ENCODE peak calls at places on chromosomes 11 and 22, in ten cellular contexts. One of them, this sample, is unnamed.

GRCh38 chr11:126403039-126403438 is 47.6 kb downstream of the ST3GAL4 start:
- DNase-seq in nephron progenitor cell: no peak
- DNase-seq in WERI-Rb-1: no peak
- DNase-seq in AG09309: no peak
- DNase-seq in choroid plexus epithelial cell: no peak
- DNase-seq in lower lobe of right lung: no peak
- DNase-seq in left ventricle myocardium inferior: no peak
- DNase-seq in fibroblast of mammary gland: no peak
- DNase-seq in activated B cell treated with CpG ODN at 0.5 μM for 24 hours: no peak
- DNase-seq in breast epithelium: no peak
- DNase-seq in this sample: no peak

GRCh38 chr11:13242564-13242963 is 35.0 kb upstream of the BMAL1 start:
- DNase-seq in nephron progenitor cell: no peak
- DNase-seq in WERI-Rb-1: no peak
- DNase-seq in AG09309: no peak
- DNase-seq in choroid plexus epithelial cell: no peak
- DNase-seq in lower lobe of right lung: no peak
- DNase-seq in left ventricle myocardium inferior: no peak
- DNase-seq in fibroblast of mammary gland: peak
- DNase-seq in activated B cell treated with CpG ODN at 0.5 μM for 24 hours: no peak
- DNase-seq in breast epithelium: no peak
- DNase-seq in this sample: no peak

GRCh38 chr11:12581923-12582322 is 92.3 kb upstream of the TEAD1 start:
- DNase-seq in nephron progenitor cell: no peak
- DNase-seq in WERI-Rb-1: peak
- DNase-seq in AG09309: peak
- DNase-seq in choroid plexus epithelial cell: peak
- DNase-seq in lower lobe of right lung: peak
- DNase-seq in left ventricle myocardium inferior: no peak
- DNase-seq in fibroblast of mammary gland: peak
- DNase-seq in activated B cell treated with CpG ODN at 0.5 μM for 24 hours: no peak
- DNase-seq in breast epithelium: no peak
- DNase-seq in this sample: no peak

GRCh38 chr11:44746894-44747293 is 20.1 kb downstream of the TSPAN18 start:
- DNase-seq in nephron progenitor cell: no peak
- DNase-seq in WERI-Rb-1: no peak
- DNase-seq in AG09309: no peak
- DNase-seq in choroid plexus epithelial cell: no peak
- DNase-seq in lower lobe of right lung: no peak
- DNase-seq in left ventricle myocardium inferior: peak
- DNase-seq in fibroblast of mammary gland: no peak
- DNase-seq in activated B cell treated with CpG ODN at 0.5 μM for 24 hours: no peak
- DNase-seq in breast epithelium: no peak
- DNase-seq in this sample: no peak

GRCh38 chr11:102810943-102811528 is 13.1 kb upstream of the MMP1 start:
- DNase-seq in nephron progenitor cell: no peak
- DNase-seq in WERI-Rb-1: no peak
- DNase-seq in AG09309: no peak
- DNase-seq in choroid plexus epithelial cell: peak
- DNase-seq in lower lobe of right lung: no peak
- DNase-seq in left ventricle myocardium inferior: no peak
- DNase-seq in fibroblast of mammary gland: peak
- DNase-seq in activated B cell treated with CpG ODN at 0.5 μM for 24 hours: no peak
- DNase-seq in breast epithelium: no peak
- DNase-seq in this sample: no peak

GRCh38 chr11:69234740-69235710 is 58.9 kb upstream of the MYEOV start:
- DNase-seq in nephron progenitor cell: no peak
- DNase-seq in WERI-Rb-1: no peak
- DNase-seq in AG09309: no peak
- DNase-seq in choroid plexus epithelial cell: no peak
- DNase-seq in lower lobe of right lung: no peak
- DNase-seq in left ventricle myocardium inferior: no peak
- DNase-seq in fibroblast of mammary gland: no peak
- DNase-seq in activated B cell treated with CpG ODN at 0.5 μM for 24 hours: no peak
- DNase-seq in breast epithelium: peak
- DNase-seq in this sample: no peak

GRCh38 chr22:37633693-37634504 is 5.6 kb upstream of the SH3BP1 start:
- DNase-seq in nephron progenitor cell: peak
- DNase-seq in WERI-Rb-1: peak
- DNase-seq in AG09309: peak
- DNase-seq in choroid plexus epithelial cell: peak
- DNase-seq in lower lobe of right lung: peak
- DNase-seq in left ventricle myocardium inferior: peak
- DNase-seq in fibroblast of mammary gland: peak
- DNase-seq in activated B cell treated with CpG ODN at 0.5 μM for 24 hours: peak
- DNase-seq in breast epithelium: no peak
- DNase-seq in this sample: no peak

GRCh38 chr11:103491777-103492176 is 382.6 kb downstream of the DYNC2H1 start:
- DNase-seq in nephron progenitor cell: no peak
- DNase-seq in WERI-Rb-1: no peak
- DNase-seq in AG09309: no peak
- DNase-seq in choroid plexus epithelial cell: no peak
- DNase-seq in lower lobe of right lung: no peak
- DNase-seq in left ventricle myocardium inferior: no peak
- DNase-seq in fibroblast of mammary gland: no peak
- DNase-seq in activated B cell treated with CpG ODN at 0.5 μM for 24 hours: no peak
- DNase-seq in breast epithelium: no peak
- DNase-seq in this sample: no peak

GRCh38 chr11:44634401-44635281 is 69.2 kb downstream of the CD82 start:
- DNase-seq in nephron progenitor cell: peak
- DNase-seq in WERI-Rb-1: peak
- DNase-seq in AG09309: no peak
- DNase-seq in choroid plexus epithelial cell: peak
- DNase-seq in lower lobe of right lung: no peak
- DNase-seq in left ventricle myocardium inferior: peak
- DNase-seq in fibroblast of mammary gland: peak
- DNase-seq in activated B cell treated with CpG ODN at 0.5 μM for 24 hours: no peak
- DNase-seq in breast epithelium: no peak
- DNase-seq in this sample: peak

GRCh38 chr11:2885017-2885675 is 429 bp downstream of the CDKN1C start:
- DNase-seq in nephron progenitor cell: peak
- DNase-seq in WERI-Rb-1: peak
- DNase-seq in AG09309: no peak
- DNase-seq in choroid plexus epithelial cell: peak
- DNase-seq in lower lobe of right lung: peak
- DNase-seq in left ventricle myocardium inferior: peak
- DNase-seq in fibroblast of mammary gland: peak
- DNase-seq in activated B cell treated with CpG ODN at 0.5 μM for 24 hours: peak
- DNase-seq in breast epithelium: no peak
- DNase-seq in this sample: no peak

GRCh38 chr22:49497266-49497665 is 330.4 kb downstream of the BRD1 start:
- DNase-seq in nephron progenitor cell: no peak
- DNase-seq in WERI-Rb-1: no peak
- DNase-seq in AG09309: no peak
- DNase-seq in choroid plexus epithelial cell: no peak
- DNase-seq in lower lobe of right lung: no peak
- DNase-seq in left ventricle myocardium inferior: no peak
- DNase-seq in fibroblast of mammary gland: no peak
- DNase-seq in activated B cell treated with CpG ODN at 0.5 μM for 24 hours: no peak
- DNase-seq in breast epithelium: no peak
- DNase-seq in this sample: no peak

GRCh38 chr11:35165416-35166368 is 26.7 kb downstream of the CD44 start:
- DNase-seq in nephron progenitor cell: no peak
- DNase-seq in WERI-Rb-1: peak
- DNase-seq in AG09309: peak
- DNase-seq in choroid plexus epithelial cell: peak
- DNase-seq in lower lobe of right lung: no peak
- DNase-seq in left ventricle myocardium inferior: no peak
- DNase-seq in fibroblast of mammary gland: peak
- DNase-seq in activated B cell treated with CpG ODN at 0.5 μM for 24 hours: peak
- DNase-seq in breast epithelium: no peak
- DNase-seq in this sample: no peak

GRCh38 chr11:12248330-12248729 is 129.0 kb upstream of the PARVA start:
- DNase-seq in nephron progenitor cell: no peak
- DNase-seq in WERI-Rb-1: no peak
- DNase-seq in AG09309: no peak
- DNase-seq in choroid plexus epithelial cell: peak
- DNase-seq in lower lobe of right lung: peak
- DNase-seq in left ventricle myocardium inferior: peak
- DNase-seq in fibroblast of mammary gland: no peak
- DNase-seq in activated B cell treated with CpG ODN at 0.5 μM for 24 hours: no peak
- DNase-seq in breast epithelium: peak
- DNase-seq in this sample: no peak

GRCh38 chr11:75011872-75012271 is 23.1 kb downstream of the NEU3 start:
- DNase-seq in nephron progenitor cell: no peak
- DNase-seq in WERI-Rb-1: no peak
- DNase-seq in AG09309: no peak
- DNase-seq in choroid plexus epithelial cell: no peak
- DNase-seq in lower lobe of right lung: no peak
- DNase-seq in left ventricle myocardium inferior: no peak
- DNase-seq in fibroblast of mammary gland: no peak
- DNase-seq in activated B cell treated with CpG ODN at 0.5 μM for 24 hours: no peak
- DNase-seq in breast epithelium: no peak
- DNase-seq in this sample: no peak

GRCh38 chr11:75011357-75011756 is 22.6 kb downstream of the NEU3 start:
- DNase-seq in nephron progenitor cell: no peak
- DNase-seq in WERI-Rb-1: no peak
- DNase-seq in AG09309: no peak
- DNase-seq in choroid plexus epithelial cell: no peak
- DNase-seq in lower lobe of right lung: no peak
- DNase-seq in left ventricle myocardium inferior: no peak
- DNase-seq in fibroblast of mammary gland: no peak
- DNase-seq in activated B cell treated with CpG ODN at 0.5 μM for 24 hours: no peak
- DNase-seq in breast epithelium: no peak
- DNase-seq in this sample: no peak

GRCh38 chr11:75013051-75013450 is 24.3 kb downstream of the NEU3 start:
- DNase-seq in nephron progenitor cell: no peak
- DNase-seq in WERI-Rb-1: no peak
- DNase-seq in AG09309: no peak
- DNase-seq in choroid plexus epithelial cell: no peak
- DNase-seq in lower lobe of right lung: no peak
- DNase-seq in left ventricle myocardium inferior: no peak
- DNase-seq in fibroblast of mammary gland: peak
- DNase-seq in activated B cell treated with CpG ODN at 0.5 μM for 24 hours: no peak
- DNase-seq in breast epithelium: no peak
- DNase-seq in this sample: no peak

DNA sequence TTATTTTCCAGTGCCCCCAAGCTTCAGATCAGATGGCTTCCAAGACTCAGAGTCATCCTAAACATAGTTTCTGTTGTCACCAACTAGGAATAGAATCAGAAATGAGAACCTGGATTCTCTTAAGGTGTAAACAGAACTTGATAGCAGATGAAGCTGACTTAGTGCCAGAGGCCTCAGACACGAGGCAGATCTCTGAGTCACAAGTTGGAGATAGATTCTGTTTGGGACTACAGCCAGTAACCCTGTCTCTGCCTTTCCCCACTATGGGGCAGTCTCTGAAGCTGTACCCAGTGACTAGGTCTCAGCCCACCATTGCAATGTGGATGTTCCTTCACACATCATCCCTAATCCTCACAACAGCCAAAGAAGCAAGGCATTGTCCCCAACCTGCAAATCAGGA is 25.4 kb downstream of the NEU3 start:
- DNase-seq in nephron progenitor cell: no peak
- DNase-seq in WERI-Rb-1: no peak
- DNase-seq in AG09309: peak
- DNase-seq in choroid plexus epithelial cell: peak
- DNase-seq in lower lobe of right lung: no peak
- DNase-seq in left ventricle myocardium inferior: no peak
- DNase-seq in fibroblast of mammary gland: peak
- DNase-seq in activated B cell treated with CpG ODN at 0.5 μM for 24 hours: no peak
- DNase-seq in breast epithelium: no peak
- DNase-seq in this sample: no peak
- TF ChIP-seq CTCF in nephron progenitor cell: no peak
- TF ChIP-seq CTCF in WERI-Rb-1: no peak
- TF ChIP-seq CTCF in AG09309: peak
- TF ChIP-seq CTCF in choroid plexus epithelial cell: peak
- TF ChIP-seq CTCF in lower lobe of right lung: no peak
- TF ChIP-seq CTCF in left ventricle myocardium inferior: no peak
- TF ChIP-seq CTCF in fibroblast of mammary gland: peak
- TF ChIP-seq CTCF in activated B cell treated with CpG ODN at 0.5 μM for 24 hours: no peak
- TF ChIP-seq CTCF in breast epithelium: no peak
- TF ChIP-seq CTCF in this sample: no peak

GRCh38 chr11:67195971-67196418 is 70.3 kb upstream of the GRK2 start:
- DNase-seq in nephron progenitor cell: no peak
- DNase-seq in WERI-Rb-1: peak
- DNase-seq in AG09309: peak
- DNase-seq in choroid plexus epithelial cell: peak
- DNase-seq in lower lobe of right lung: no peak
- DNase-seq in left ventricle myocardium inferior: no peak
- DNase-seq in fibroblast of mammary gland: peak
- DNase-seq in activated B cell treated with CpG ODN at 0.5 μM for 24 hours: no peak
- DNase-seq in breast epithelium: no peak
- DNase-seq in this sample: no peak
- TF ChIP-seq CTCF in nephron progenitor cell: no peak
- TF ChIP-seq CTCF in WERI-Rb-1: peak
- TF ChIP-seq CTCF in AG09309: peak
- TF ChIP-seq CTCF in choroid plexus epithelial cell: no peak
- TF ChIP-seq CTCF in lower lobe of right lung: no peak
- TF ChIP-seq CTCF in left ventricle myocardium inferior: no peak
- TF ChIP-seq CTCF in fibroblast of mammary gland: no peak
- TF ChIP-seq CTCF in activated B cell treated with CpG ODN at 0.5 μM for 24 hours: no peak
- TF ChIP-seq CTCF in breast epithelium: no peak
- TF ChIP-seq CTCF in this sample: no peak

DNA sequence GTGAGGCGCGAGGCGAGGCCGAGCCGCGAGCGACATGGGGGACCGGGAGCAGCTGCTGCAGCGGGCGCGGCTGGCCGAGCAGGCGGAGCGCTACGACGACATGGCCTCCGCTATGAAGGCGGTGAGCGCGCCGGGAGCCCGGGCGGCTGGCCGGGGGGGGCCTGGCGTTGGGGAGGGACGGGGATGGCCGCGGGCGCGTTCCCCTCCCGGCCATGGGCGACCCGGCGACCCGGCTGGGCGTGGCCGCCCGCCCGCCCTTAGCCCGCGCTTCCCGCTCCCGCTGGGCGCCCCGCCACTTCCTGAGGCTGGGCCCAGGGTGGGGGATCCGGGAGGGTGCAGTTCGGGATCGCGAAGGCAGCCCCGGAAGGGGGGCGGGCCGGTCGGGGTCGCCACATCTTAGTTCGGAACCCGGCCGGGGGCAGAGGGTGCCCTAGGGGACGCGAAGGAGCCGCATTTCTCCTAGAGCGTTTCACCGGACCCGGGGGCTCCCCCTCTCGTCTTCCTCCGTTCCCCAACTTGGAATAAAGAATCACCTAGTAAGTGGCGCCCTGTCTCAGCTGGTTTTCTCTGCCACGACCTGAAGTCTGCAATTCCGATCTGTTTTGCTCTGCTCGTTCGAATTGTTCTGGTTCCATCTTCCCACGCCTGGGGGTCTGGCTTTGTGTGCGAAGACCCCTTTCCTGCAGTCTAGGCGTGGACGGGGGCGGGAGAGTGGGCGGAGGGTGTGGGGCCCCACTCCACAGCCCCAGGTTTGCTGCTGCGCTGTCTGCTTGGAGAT is 554 bp downstream of the YWHAH start:
- DNase-seq in nephron progenitor cell: peak
- DNase-seq in WERI-Rb-1: peak
- DNase-seq in AG09309: no peak
- DNase-seq in choroid plexus epithelial cell: no peak
- DNase-seq in lower lobe of right lung: peak
- DNase-seq in left ventricle myocardium inferior: peak
- DNase-seq in fibroblast of mammary gland: no peak
- DNase-seq in activated B cell treated with CpG ODN at 0.5 μM for 24 hours: no peak
- DNase-seq in breast epithelium: no peak
- DNase-seq in this sample: no peak
- TF ChIP-seq CTCF in nephron progenitor cell: no peak
- TF ChIP-seq CTCF in WERI-Rb-1: peak
- TF ChIP-seq CTCF in AG09309: peak
- TF ChIP-seq CTCF in choroid plexus epithelial cell: no peak
- TF ChIP-seq CTCF in lower lobe of right lung: no peak
- TF ChIP-seq CTCF in left ventricle myocardium inferior: no peak
- TF ChIP-seq CTCF in fibroblast of mammary gland: no peak
- TF ChIP-seq CTCF in activated B cell treated with CpG ODN at 0.5 μM for 24 hours: no peak
- TF ChIP-seq CTCF in breast epithelium: no peak
- TF ChIP-seq CTCF in this sample: no peak

GRCh38 chr22:19766506-19767426 is 6.2 kb downstream of the TBX1 start:
- DNase-seq in nephron progenitor cell: peak
- DNase-seq in WERI-Rb-1: no peak
- DNase-seq in AG09309: no peak
- DNase-seq in choroid plexus epithelial cell: no peak
- DNase-seq in lower lobe of right lung: peak
- DNase-seq in left ventricle myocardium inferior: peak
- DNase-seq in fibroblast of mammary gland: no peak
- DNase-seq in activated B cell treated with CpG ODN at 0.5 μM for 24 hours: no peak
- DNase-seq in breast epithelium: no peak
- DNase-seq in this sample: no peak
- TF ChIP-seq CTCF in nephron progenitor cell: no peak
- TF ChIP-seq CTCF in WERI-Rb-1: no peak
- TF ChIP-seq CTCF in AG09309: peak
- TF ChIP-seq CTCF in choroid plexus epithelial cell: peak
- TF ChIP-seq CTCF in lower lobe of right lung: peak
- TF ChIP-seq CTCF in left ventricle myocardium inferior: peak
- TF ChIP-seq CTCF in fibroblast of mammary gland: no peak
- TF ChIP-seq CTCF in activated B cell treated with CpG ODN at 0.5 μM for 24 hours: no peak
- TF ChIP-seq CTCF in breast epithelium: no peak
- TF ChIP-seq CTCF in this sample: no peak

This sample was measured in omental fat pad.